ENCODE peak calls at places on chromosomes 3 and 15, in nine cellular contexts. J is foreskin keratinocyte, M is A549, I is suprapubic skin, U is endothelial cell, W is nephron progenitor cell, H is hepatocyte, O is WTC11, L is dorsolateral prefrontal cortex. X is an unnamed sample.

GRCh38 chr3:2301361-2301760 is 202.7 kb downstream of the CNTN4 start:
- DNase-seq in J (no peak), M (no peak), I (no peak), U (no peak), W (no peak), H (no peak), O (no peak), L (no peak), X (no peak)

GRCh38 chr3:104909188-104909587 is 457.5 kb upstream of the ALCAM start:
- DNase-seq in J (peak), M (peak), I (no peak), U (no peak), W (no peak), H (peak), O (no peak), L (no peak), X (peak)

GRCh38 chr15:85730001-85730820 is 64.5 kb downstream of the KLHL25 start:
- DNase-seq in J (peak), M (peak), I (no peak), U (peak), W (peak), H (peak), O (no peak), L (no peak), X (no peak)

GRCh38 chr3:38602576-38603250 is 46.8 kb downstream of the SCN5A start:
- DNase-seq in J (no peak), M (no peak), I (no peak), U (no peak), W (no peak), H (no peak), O (no peak), L (no peak), X (no peak)

GRCh38 chr15:66290518-66290917 is 2.9 kb upstream of the DIS3L start:
- DNase-seq in J (no peak), M (no peak), I (no peak), U (no peak), W (no peak), H (no peak), O (no peak), L (no peak), X (no peak)

GRCh38 chr3:13064469-13064868 is 8.8 kb downstream of the IQSEC1 start:
- DNase-seq in J (no peak), M (no peak), I (no peak), U (no peak), W (no peak), H (no peak), O (no peak), L (no peak), X (no peak)

GRCh38 chr3:12394516-12395271 is 89.6 kb upstream of the TSEN2 start:
- DNase-seq in J (no peak), M (no peak), I (no peak), U (no peak), W (no peak), H (no peak), O (no peak), L (no peak), X (no peak)

GRCh38 chr15:57555270-57555669 is 36.4 kb upstream of the MYZAP start:
- DNase-seq in J (no peak), M (no peak), I (no peak), U (no peak), W (no peak), H (no peak), O (no peak), L (no peak), X (no peak)

GRCh38 chr3:186754006-186754405 is 29.4 kb upstream of the EIF4A2 start:
- DNase-seq in J (peak), M (no peak), I (no peak), U (no peak), W (no peak), H (no peak), O (no peak), L (no peak), X (no peak)

GRCh38 chr3:187989458-187990153 is 164.4 kb upstream of the LPP start:
- DNase-seq in J (no peak), M (no peak), I (no peak), U (peak), W (peak), H (no peak), O (peak), L (no peak), X (no peak)

GRCh38 chr15:65460948-65461347 is 38.2 kb upstream of the IGDCC4 start:
- DNase-seq in J (peak), M (no peak), I (no peak), U (no peak), W (no peak), H (no peak), O (no peak), L (no peak), X (no peak)

GRCh38 chr3:78495326-78495725 is 1272.5 kb downstream of the ROBO1 start:
- DNase-seq in J (no peak), M (no peak), I (no peak), U (no peak), W (no peak), H (no peak), O (no peak), L (no peak), X (no peak)

GRCh38 chr3:158167737-158168469 is 58.0 kb downstream of the RSRC1 start:
- DNase-seq in J (peak), M (peak), I (no peak), U (no peak), W (no peak), H (peak), O (no peak), L (no peak), X (peak)

GRCh38 chr15:36370735-36371115 is 208.7 kb upstream of the CDIN1 start:
- DNase-seq in J (peak), M (peak), I (no peak), U (no peak), W (no peak), H (no peak), O (no peak), L (no peak), X (no peak)

GRCh38 chr3:27885641-27886040 is 163.5 kb upstream of the EOMES start:
- DNase-seq in J (no peak), M (no peak), I (no peak), U (no peak), W (no peak), H (no peak), O (no peak), L (no peak), X (no peak)

GRCh38 chr15:96122077-96123027 is 208.1 kb upstream of the NR2F2 start:
- DNase-seq in J (peak), M (peak), I (no peak), U (no peak), W (no peak), H (peak), O (no peak), L (no peak), X (no peak)

GRCh38 chr3:31092748-31093607 is 198.5 kb upstream of the GADL1 start:
- DNase-seq in J (no peak), M (no peak), I (no peak), U (no peak), W (peak), H (no peak), O (no peak), L (no peak), X (no peak)

GRCh38 chr15:85010472-85011209 is 29.0 kb downstream of the PDE8A start:
- DNase-seq in J (peak), M (no peak), I (no peak), U (no peak), W (no peak), H (peak), O (no peak), L (no peak), X (peak)

GRCh38 chr3:16148783-16149182 is 25.7 kb upstream of the GALNT15 start:
- DNase-seq in J (no peak), M (peak), I (peak), U (no peak), W (no peak), H (peak), O (no peak), L (no peak), X (peak)

GRCh38 chr3:184560992-184561328 is 625 bp upstream of the EPHB3 start:
- DNase-seq in J (no peak), M (no peak), I (no peak), U (no peak), W (no peak), H (no peak), O (no peak), L (no peak), X (no peak)

GRCh38 chr3:195760345-195760983 is 39.7 kb downstream of the MUC20 start:
- DNase-seq in J (no peak), M (no peak), I (peak), U (no peak), W (no peak), H (no peak), O (no peak), L (no peak), X (no peak)

GRCh38 chr15:49622561-49622960 is 1.7 kb downstream of the DTWD1 start:
- DNase-seq in J (no peak), M (peak), I (no peak), U (no peak), W (no peak), H (no peak), O (no peak), L (no peak), X (no peak)
- TF ChIP-seq CTCF in J (no peak), M (no peak), I (no peak), U (no peak), W (no peak), H (peak), O (no peak), L (no peak), X (peak)

GRCh38 chr15:45199136-45199810 is 11.5 kb upstream of the SHF start:
- DNase-seq in J (peak), M (peak), I (no peak), U (no peak), W (no peak), H (no peak), O (peak), L (no peak), X (no peak)
- TF ChIP-seq CTCF in J (no peak), M (no peak), I (no peak), U (no peak), W (no peak), H (no peak), O (no peak), L (no peak), X (no peak)

DNA sequence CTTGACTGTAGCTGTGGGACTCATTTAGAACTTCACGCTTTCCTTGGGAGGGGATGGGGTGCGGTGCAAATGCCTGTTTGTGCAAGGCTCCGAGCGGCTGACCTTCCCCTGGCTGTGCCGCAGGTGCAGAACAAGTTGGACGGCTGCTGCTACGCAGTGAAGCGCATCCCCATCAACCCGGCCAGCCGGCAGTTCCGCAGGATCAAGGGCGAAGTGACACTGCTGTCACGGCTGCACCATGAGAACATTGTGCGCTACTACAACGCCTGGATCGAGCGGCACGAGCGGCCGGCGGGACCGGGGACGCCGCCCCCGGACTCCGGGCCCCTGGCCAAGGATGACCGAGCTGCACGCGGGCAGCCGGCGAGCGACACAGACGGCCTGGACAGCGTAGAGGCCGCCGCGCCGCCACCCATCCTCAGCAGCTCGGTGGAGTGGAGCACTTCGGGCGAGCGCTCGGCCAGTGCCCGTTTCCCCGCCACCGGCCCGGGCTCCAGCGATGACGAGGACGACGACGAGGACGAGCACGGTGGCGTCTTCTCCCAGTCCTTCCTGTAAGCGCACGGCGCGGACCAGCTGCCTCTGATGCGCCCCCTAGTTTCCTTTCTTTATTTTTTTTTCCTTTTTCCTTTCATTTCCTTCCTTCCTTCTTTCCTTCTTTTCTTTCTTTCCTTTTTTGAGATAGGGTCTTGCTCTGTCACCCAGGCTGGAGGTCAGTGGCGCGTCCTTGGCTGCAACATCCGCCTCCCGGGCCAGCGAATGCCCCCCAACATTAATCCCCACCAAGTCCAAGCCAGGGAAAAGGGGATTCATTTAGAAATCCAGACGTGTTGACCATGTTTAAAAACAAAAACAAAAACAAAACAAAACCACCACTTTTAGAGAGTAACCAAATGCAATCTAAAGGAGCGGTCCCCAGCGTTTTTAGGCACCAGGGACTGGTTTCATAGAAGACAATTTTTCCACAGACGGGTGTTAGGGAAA is 42.7 kb downstream of the EIF2AK4 start:
- DNase-seq in J (peak), M (no peak), I (peak), U (peak), W (peak), H (peak), O (peak), L (peak), X (peak)
- TF ChIP-seq CTCF in J (peak), M (no peak), I (peak), U (no peak), W (no peak), H (peak), O (no peak), L (peak), X (peak)

GRCh38 chr15:100914876-100915275 is 4.3 kb upstream of the LRRK1 start:
- DNase-seq in J (no peak), M (no peak), I (no peak), U (peak), W (no peak), H (no peak), O (no peak), L (no peak), X (no peak)
- TF ChIP-seq CTCF in J (peak), M (no peak), I (no peak), U (no peak), W (peak), H (peak), O (no peak), L (no peak), X (peak)

GRCh38 chr3:128875556-128876120 is 3.8 kb upstream of the ACAD9 start:
- DNase-seq in J (no peak), M (peak), I (no peak), U (peak), W (peak), H (peak), O (peak), L (no peak), X (no peak)

GRCh38 chr3:128872744-128873143 is 6.7 kb upstream of the ACAD9 start:
- DNase-seq in J (no peak), M (no peak), I (no peak), U (no peak), W (no peak), H (no peak), O (no peak), L (no peak), X (no peak)

GRCh38 chr3:128872282-128872681 is 7.1 kb upstream of the ACAD9 start:
- DNase-seq in J (no peak), M (no peak), I (no peak), U (no peak), W (no peak), H (no peak), O (no peak), L (no peak), X (no peak)

GRCh38 chr3:128874481-128875180 is 4.8 kb upstream of the ACAD9 start:
- DNase-seq in J (no peak), M (no peak), I (no peak), U (no peak), W (no peak), H (no peak), O (no peak), L (no peak), X (no peak)

DNA sequence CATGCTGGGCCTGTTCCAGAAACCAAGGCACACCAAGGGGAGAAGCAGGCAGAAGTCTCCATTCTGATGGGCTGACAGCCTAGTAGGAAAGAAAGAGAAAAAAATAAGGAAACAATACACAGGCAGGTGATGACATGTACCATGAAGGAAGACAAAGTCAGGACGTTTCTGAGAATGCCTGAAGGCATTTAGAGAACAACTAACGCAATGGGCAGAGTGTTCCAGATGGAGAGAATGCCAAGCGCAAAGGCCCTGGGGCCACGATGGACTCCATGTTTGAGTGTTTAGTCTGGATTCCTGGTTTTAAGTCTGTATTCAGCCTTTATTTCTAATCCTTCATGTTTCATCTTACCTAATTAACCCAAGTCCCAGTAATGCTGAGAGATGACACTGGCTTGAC is 5.8 kb upstream of the ACAD9 start:
- DNase-seq in J (peak), M (no peak), I (no peak), U (no peak), W (no peak), H (no peak), O (no peak), L (no peak), X (no peak)
- TF ChIP-seq CTCF in J (no peak), M (no peak), I (no peak), U (no peak), W (no peak), H (no peak), O (no peak), L (no peak), X (no peak)

GRCh38 chr15:52220251-52220650 is 29.1 kb upstream of the GNB5 start:
- DNase-seq in J (peak), M (no peak), I (no peak), U (no peak), W (no peak), H (no peak), O (no peak), L (no peak), X (no peak)

GRCh38 chr15:52220896-52221660 is 29.9 kb upstream of the GNB5 start:
- DNase-seq in J (no peak), M (no peak), I (no peak), U (no peak), W (no peak), H (no peak), O (no peak), L (no peak), X (no peak)

GRCh38 chr15:52214553-52214952 is 23.4 kb upstream of the GNB5 start:
- DNase-seq in J (no peak), M (no peak), I (no peak), U (no peak), W (no peak), H (no peak), O (no peak), L (no peak), X (no peak)

GRCh38 chr15:52218816-52219215 is 27.6 kb upstream of the GNB5 start:
- DNase-seq in J (no peak), M (no peak), I (no peak), U (no peak), W (no peak), H (no peak), O (no peak), L (no peak), X (no peak)

GRCh38 chr15:52217186-52217585 is 26.0 kb upstream of the GNB5 start:
- DNase-seq in J (peak), M (peak), I (no peak), U (peak), W (peak), H (no peak), O (peak), L (no peak), X (no peak)
- TF ChIP-seq CTCF in J (peak), M (peak), I (peak), U (no peak), W (peak), H (no peak), O (no peak), L (no peak), X (no peak)

GRCh38 chr15:62393196-62393595 is 228.1 kb upstream of the C2CD4B start:
- DNase-seq in J (no peak), M (no peak), I (no peak), U (no peak), W (no peak), H (no peak), O (no peak), L (no peak), X (no peak)

GRCh38 chr15:62390793-62391543 is 225.9 kb upstream of the C2CD4B start:
- DNase-seq in J (peak), M (peak), I (peak), U (peak), W (peak), H (peak), O (peak), L (peak), X (no peak)

GRCh38 chr15:62392411-62392810 is 227.3 kb upstream of the C2CD4B start:
- DNase-seq in J (no peak), M (peak), I (no peak), U (peak), W (peak), H (peak), O (peak), L (no peak), X (no peak)

GRCh38 chr15:62389887-62390792 is 225.1 kb upstream of the C2CD4B start:
- DNase-seq in J (peak), M (peak), I (peak), U (peak), W (peak), H (peak), O (peak), L (peak), X (peak)

DNA sequence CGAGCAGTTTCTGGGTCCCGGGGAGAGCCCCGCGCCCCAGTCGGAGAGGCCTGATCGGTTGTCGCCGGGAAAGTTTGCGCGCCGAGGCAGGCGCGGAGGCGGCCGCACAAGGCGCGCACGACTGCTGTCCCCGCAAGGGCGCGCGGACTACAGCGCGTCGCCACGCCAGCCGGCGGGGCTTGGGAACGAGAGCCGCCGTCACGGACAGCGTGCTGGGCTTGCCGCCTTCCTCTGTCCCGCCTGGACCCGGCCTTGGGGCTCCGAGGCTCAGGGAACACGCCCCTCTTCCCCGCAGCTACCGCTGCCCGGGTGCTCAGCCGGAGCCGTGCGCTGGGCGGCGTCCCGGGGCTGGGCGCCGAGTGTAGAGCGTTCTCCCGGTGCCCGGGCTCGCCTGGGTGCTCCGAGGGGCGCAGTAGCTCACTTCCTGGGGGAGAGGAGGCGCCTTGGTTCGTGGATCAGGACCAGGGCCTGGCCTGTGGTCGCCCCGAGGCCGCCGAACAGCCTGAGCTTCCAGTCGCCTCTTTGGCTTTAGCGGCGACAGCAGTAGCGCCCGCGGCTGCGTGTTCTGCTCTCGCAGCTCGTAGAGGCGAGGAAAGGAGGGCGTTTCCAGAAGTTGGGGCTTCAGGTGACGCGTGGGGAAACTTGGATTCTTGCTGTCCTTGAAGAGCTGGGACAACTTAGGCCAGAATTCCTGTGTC is 226.6 kb upstream of the C2CD4B start:
- DNase-seq in J (peak), M (peak), I (peak), U (peak), W (peak), H (peak), O (peak), L (peak), X (no peak)
- TF ChIP-seq CTCF in J (peak), M (peak), I (peak), U (no peak), W (no peak), H (peak), O (no peak), L (peak), X (peak)